ENCODE peak calls at places on chromosomes 4 and X, in four cellular contexts. E is lower lobe of right lung, J is thoracic aorta, N is endothelial cell. L is an unnamed sample.

GRCh38 chr4:109499513-109499912 is 60.5 kb upstream of the MCUB start:
- DNase-seq in N (no peak), J (no peak), E (no peak), L (no peak)

GRCh38 chr4:13248621-13249298 is 235.4 kb downstream of the RAB28 start:
- DNase-seq in J (no peak), N (peak; percentile 9), E (no peak), L (no peak)

GRCh38 chr4:39855909-39856512 is 121.7 kb downstream of the PDS5A start:
- DNase-seq in N (no peak), E (no peak), J (no peak), L (no peak)

GRCh38 chr4:126446917-126447316 is 1132.2 kb downstream of the FAT4 start:
- DNase-seq in E (no peak), N (no peak), J (no peak), L (no peak)

GRCh38 chrX:43644124-43644701 is 11.9 kb upstream of the MAOA start:
- DNase-seq in E (no peak), J (no peak), N (no peak), L (no peak)

GRCh38 chrX:24465524-24465850 is 401 bp downstream of the PDK3 start:
- DNase-seq in E (no peak), J (no peak), N (no peak), L (no peak)

GRCh38 chrX:102659790-102660757 is 8.8 kb downstream of the GPRASP1 start:
- DNase-seq in E (peak; percentile 88), J (peak; percentile 29), N (peak; percentile 65), L (peak; percentile 58)

GRCh38 chr4:165879581-165879980 is 6.5 kb downstream of the TLL1 start:
- DNase-seq in J (no peak), E (no peak), N (peak; percentile 38), L (no peak)

GRCh38 chr4:42083816-42084215 is 68.6 kb downstream of the BEND4 start:
- DNase-seq in J (no peak), N (no peak), E (no peak), L (no peak)

GRCh38 chr4:7392438-7393374 is 42.0 kb downstream of the PSAPL1 start:
- DNase-seq in E (peak; percentile 41), J (no peak), N (peak; percentile 2), L (no peak)

GRCh38 chr4:104394409-104394813 is 100.3 kb downstream of the CXXC4 start:
- DNase-seq in E (peak; percentile 26), N (no peak), J (no peak), L (no peak)

GRCh38 chrX:110408949-110409588 is 50.4 kb downstream of the RTL9 start:
- DNase-seq in J (no peak), N (no peak), E (no peak), L (no peak)

GRCh38 chr4:114036864-114037263 is 57.4 kb upstream of the ARSJ start:
- DNase-seq in E (no peak), J (no peak), N (no peak), L (no peak)

GRCh38 chrX:107565005-107565404 is 63.3 kb upstream of the PRPS1 start:
- DNase-seq in E (no peak), N (no peak), J (no peak), L (no peak)

GRCh38 chr4:81215219-81215892 is at the start of gene PRKG2:
- DNase-seq in E (peak; percentile 54), N (peak; percentile 13), J (no peak), L (no peak)

GRCh38 chr4:68451246-68452211 is 4.3 kb downstream of the TMPRSS11E start:
- DNase-seq in N (no peak), E (no peak), J (no peak), L (no peak)

GRCh38 chr4:111639876-111640275 is 505.4 kb upstream of the FAM241A start:
- DNase-seq in N (no peak), J (no peak), E (no peak), L (no peak)

GRCh38 chr4:139368990-139369389 is 66.7 kb upstream of the NDUFC1 start:
- DNase-seq in E (no peak), J (no peak), N (no peak), L (no peak)

GRCh38 chr4:150457802-150458201 is 124.1 kb upstream of the MAB21L2 start:
- DNase-seq in N (no peak), E (no peak), J (no peak), L (no peak)

GRCh38 chrX:118727686-118728339 is 407 bp downstream of the IL13RA1 start:
- DNase-seq in J (peak; percentile 10), N (peak; percentile 15), E (peak; percentile 67), L (no peak)

GRCh38 chr4:105950701-105951100 is 55.4 kb downstream of the NPNT start:
- DNase-seq in J (no peak), E (no peak), N (no peak), L (no peak)

GRCh38 chr4:11954093-11954492 is 525.4 kb upstream of the HS3ST1 start:
- DNase-seq in J (no peak), N (peak; percentile 41), E (no peak), L (no peak)

GRCh38 chr4:151887151-151887815 is 126.5 kb upstream of the GATB start:
- DNase-seq in N (no peak), E (no peak), J (no peak), L (no peak)

GRCh38 chr4:34182346-34182745 is 2062.0 kb downstream of the ARAP2 start:
- DNase-seq in J (no peak), E (no peak), N (no peak), L (no peak)

GRCh38 chr4:105057370-105058096 is 89.1 kb upstream of the TET2 start:
- DNase-seq in J (no peak), N (no peak), E (no peak), L (no peak)

GRCh38 chrX:20361081-20361889 is 94.6 kb upstream of the RPS6KA3 start:
- DNase-seq in J (no peak), N (no peak), E (peak; percentile 48), L (no peak)

GRCh38 chrX:68175569-68175968 is 257.7 kb downstream of the OPHN1 start:
- DNase-seq in J (no peak), E (no peak), N (no peak), L (no peak)
- TF ChIP-seq CTCF in J (no peak), E (no peak), N (no peak), L (no peak)

GRCh38 chr4:173990126-173990878 is 293.2 kb downstream of the FBXO8 start:
- DNase-seq in J (no peak), N (peak; percentile 28), E (no peak), L (no peak)
- TF ChIP-seq CTCF in J (peak; percentile 60), N (no peak), E (peak; percentile 29), L (peak; percentile 64)

DNA sequence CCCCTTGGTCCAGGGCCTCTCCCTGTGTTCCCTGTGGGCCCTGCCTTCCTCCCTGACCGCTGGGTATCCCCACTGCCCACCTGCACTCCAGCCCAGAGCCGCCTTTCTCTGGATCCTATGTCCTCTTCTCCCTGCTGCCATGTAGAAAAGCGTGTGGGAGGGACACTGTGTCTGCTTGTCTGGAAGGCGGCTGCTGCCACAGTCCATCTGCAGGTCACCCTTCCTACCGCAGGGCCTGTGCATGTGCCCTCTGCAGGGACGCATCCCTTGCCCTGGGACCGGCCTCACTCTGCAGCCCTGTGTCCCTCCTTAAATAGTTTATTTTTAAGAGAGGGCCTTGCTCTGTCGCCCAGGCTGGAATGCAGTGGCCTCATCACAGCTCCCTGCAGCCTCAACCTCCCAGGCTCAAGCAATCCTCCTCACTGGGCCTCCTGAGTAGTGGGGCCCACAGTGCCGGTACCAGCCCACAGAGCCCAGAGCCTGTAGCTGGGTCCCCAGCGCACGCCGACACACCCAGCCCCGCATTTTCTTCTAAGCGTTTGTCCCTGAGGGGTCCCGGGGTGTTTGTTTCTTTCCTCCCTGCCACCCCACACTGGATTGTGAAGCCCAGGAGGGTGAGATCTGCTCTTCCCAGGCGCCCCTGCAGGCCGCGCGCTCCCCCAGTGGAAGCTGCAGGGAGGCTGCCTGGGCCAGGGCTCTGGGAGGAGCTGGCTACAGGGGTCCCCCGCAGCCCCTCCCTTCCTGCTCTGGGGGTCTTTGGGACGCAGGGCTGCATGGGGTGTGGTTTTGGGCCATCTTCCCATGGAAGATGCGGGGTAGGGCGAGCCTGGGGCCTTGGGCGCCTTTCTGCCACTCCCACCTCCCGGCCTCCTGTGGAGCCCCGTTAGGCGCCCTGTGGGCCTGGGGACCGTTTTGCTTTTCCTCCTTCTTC is 12.8 kb upstream of the NAT8L start:
- DNase-seq in N (no peak), J (no peak), E (no peak), L (no peak)
- TF ChIP-seq CTCF in N (no peak), J (no peak), E (no peak), L (no peak)

GRCh38 chr4:168651374-168651773 is 154.5 kb downstream of the PALLD start:
- DNase-seq in E (no peak), J (no peak), N (no peak), L (no peak)
- TF ChIP-seq CTCF in E (no peak), J (no peak), N (no peak), L (no peak)

GRCh38 chrX:45749375-45749774 is 548.7 kb upstream of the DIPK2B start:
- DNase-seq in J (no peak), E (no peak), N (no peak), L (no peak)
- TF ChIP-seq CTCF in J (no peak), E (no peak), N (no peak), L (peak; percentile 12)

GRCh38 chr4:92163348-92163747 is 140.4 kb upstream of the GRID2 start:
- DNase-seq in E (no peak), J (no peak), N (no peak), L (no peak)
- TF ChIP-seq CTCF in E (no peak), J (no peak), N (no peak), L (no peak)